ENCODE peak calls at places on chromosomes 7 and 10, in seven cellular contexts. C, B, Z, L, T, P and S are unnamed samples.

GRCh38 chr7:30559566-30559965 is 35.1 kb upstream of the GARS1 start:
- DNase-seq in C (peak; percentile 42), B (no peak), Z (no peak), L (no peak), T (no peak), P (peak; percentile 9), S (peak; percentile 33)

GRCh38 chr10:121975295-121976086 is 474 bp upstream of the NSMCE4A start:
- DNase-seq in C (no peak), B (no peak), Z (no peak), L (no peak), T (no peak), P (no peak), S (no peak)

GRCh38 chr10:27285093-27285492 is 44.5 kb upstream of the ACBD5 start:
- DNase-seq in C (peak; percentile 10), B (peak; percentile 24), Z (no peak), L (no peak), T (no peak), P (no peak), S (peak; percentile 20)

GRCh38 chr7:68699090-68699711 is 899.1 kb upstream of the AUTS2 start:
- DNase-seq in C (peak; percentile 74), B (no peak), Z (no peak), L (peak; percentile 83), T (no peak), P (peak; percentile 97), S (no peak)

GRCh38 chr7:151920533-151920932 is 35.7 kb upstream of the GALNTL5 start:
- DNase-seq in C (no peak), B (no peak), Z (no peak), L (no peak), T (no peak), P (no peak), S (no peak)

GRCh38 chr7:123535517-123535916 is 1.1 kb upstream of the IQUB start:
- DNase-seq in C (no peak), B (no peak), Z (no peak), L (no peak), T (no peak), P (no peak), S (no peak)

GRCh38 chr10:100148353-100149211 is 37.2 kb downstream of the ERLIN1 start:
- DNase-seq in C (peak; percentile 3), B (peak; percentile 53), Z (peak; percentile 39), L (no peak), T (no peak), P (peak; percentile 53), S (peak; percentile 96)

GRCh38 chr7:44259547-44260457 is 59.0 kb downstream of the YKT6 start:
- DNase-seq in C (peak; percentile 99), B (no peak), Z (no peak), L (peak; percentile 77), T (peak; percentile 15), P (peak; percentile 96), S (peak; percentile 94)

GRCh38 chr7:24233386-24233785 is 50.6 kb upstream of the NPY start:
- DNase-seq in C (no peak), B (no peak), Z (no peak), L (no peak), T (no peak), P (no peak), S (no peak)

GRCh38 chr10:116771101-116771705 is 28.8 kb upstream of the HSPA12A start:
- DNase-seq in C (peak; percentile 93), B (no peak), Z (no peak), L (peak; percentile 76), T (peak; percentile 32), P (peak; percentile 81), S (peak; percentile 98)

GRCh38 chr7:16420329-16420648 is 1.0 kb downstream of the CRPPA start:
- DNase-seq in C (no peak), B (no peak), Z (no peak), L (no peak), T (no peak), P (no peak), S (no peak)

GRCh38 chr10:1208376-1209311 is 152.5 kb downstream of the WDR37 start:
- DNase-seq in C (no peak), B (no peak), Z (no peak), L (no peak), T (no peak), P (no peak), S (no peak)

GRCh38 chr7:99324966-99325596 is 617 bp upstream of the ARPC1A start:
- DNase-seq in C (no peak), B (peak; percentile 17), Z (no peak), L (no peak), T (no peak), P (no peak), S (no peak)

GRCh38 chr7:39683216-39683845 is 60.0 kb downstream of the RALA start:
- DNase-seq in C (peak; percentile 75), B (no peak), Z (no peak), L (no peak), T (no peak), P (peak; percentile 72), S (no peak)

GRCh38 chr10:129319934-129320333 is 147.1 kb upstream of the MGMT start:
- DNase-seq in C (peak; percentile 20), B (no peak), Z (no peak), L (no peak), T (no peak), P (no peak), S (peak; percentile 20)

GRCh38 chr7:96982586-96982985 is 22.8 kb upstream of the DLX6 start:
- DNase-seq in C (no peak), B (no peak), Z (no peak), L (no peak), T (no peak), P (no peak), S (no peak)

GRCh38 chr7:2966466-2967078 is 77.1 kb downstream of the CARD11 start:
- DNase-seq in C (no peak), B (no peak), Z (no peak), L (no peak), T (no peak), P (no peak), S (no peak)

GRCh38 chr10:22381262-22381661 is 36.0 kb downstream of the SPAG6 start:
- DNase-seq in C (no peak), B (no peak), Z (no peak), L (no peak), T (no peak), P (no peak), S (no peak)

GRCh38 chr10:127145173-127145572 is 51.2 kb downstream of the INSYN2A start:
- DNase-seq in C (no peak), B (peak; percentile 37), Z (no peak), L (peak; percentile 47), T (no peak), P (peak; percentile 70), S (peak; percentile 39)

GRCh38 chr7:80380957-80381356 is 130.9 kb downstream of the GNAT3 start:
- DNase-seq in C (no peak), B (no peak), Z (no peak), L (no peak), T (no peak), P (no peak), S (no peak)

GRCh38 chr10:79127151-79127961 is 58.6 kb downstream of the ZMIZ1 start:
- DNase-seq in C (peak; percentile 93), B (peak; percentile 84), Z (peak; percentile 47), L (no peak), T (peak; percentile 61), P (peak; percentile 85), S (peak; percentile 97)

GRCh38 chr10:17428616-17429097 is 25.7 kb downstream of the ST8SIA6 start:
- DNase-seq in C (no peak), B (no peak), Z (no peak), L (no peak), T (peak; percentile 15), P (no peak), S (no peak)

GRCh38 chr10:4653160-4653559 is 172.8 kb upstream of the AKR1E2 start:
- DNase-seq in C (no peak), B (peak; percentile 90), Z (no peak), L (no peak), T (no peak), P (no peak), S (no peak)

GRCh38 chr10:4650109-4650508 is 175.9 kb upstream of the AKR1E2 start:
- DNase-seq in C (peak; percentile 45), B (no peak), Z (no peak), L (no peak), T (no peak), P (peak; percentile 57), S (no peak)

GRCh38 chr10:4650572-4650971 is 175.4 kb upstream of the AKR1E2 start:
- DNase-seq in C (peak; percentile 25), B (no peak), Z (no peak), L (no peak), T (no peak), P (no peak), S (no peak)

GRCh38 chr10:4652111-4653010 is 173.6 kb upstream of the AKR1E2 start:
- DNase-seq in C (no peak), B (no peak), Z (no peak), L (no peak), T (no peak), P (no peak), S (no peak)

GRCh38 chr10:4651404-4652037 is 174.5 kb upstream of the AKR1E2 start:
- DNase-seq in C (no peak), B (no peak), Z (no peak), L (no peak), T (no peak), P (peak; percentile 37), S (peak; percentile 44)
- TF ChIP-seq CTCF in C (no peak), B (no peak), Z (no peak), L (no peak), T (no peak), P (no peak), S (no peak)

GRCh38 chr7:36207451-36208291 is 54.6 kb downstream of the EEPD1 start:
- DNase-seq in C (peak; percentile 51), B (no peak), Z (peak; percentile 47), L (peak; percentile 81), T (peak; percentile 54), P (peak; percentile 94), S (peak; percentile 53)
- TF ChIP-seq CTCF in C (peak; percentile 22), B (no peak), Z (peak; percentile 18), L (no peak), T (no peak), P (no peak), S (no peak)

GRCh38 chr10:70568781-70569495 is 33.6 kb downstream of the PRF1 start:
- DNase-seq in C (no peak), B (no peak), Z (no peak), L (no peak), T (no peak), P (no peak), S (no peak)
- TF ChIP-seq CTCF in C (no peak), B (no peak), Z (no peak), L (no peak), T (no peak), P (no peak), S (no peak)

GRCh38 chr10:20765066-20765465 is 132.0 kb downstream of the NEBL start:
- DNase-seq in C (no peak), B (no peak), Z (no peak), L (no peak), T (no peak), P (peak; percentile 10), S (no peak)

GRCh38 chr10:20767028-20767427 is 130.1 kb downstream of the NEBL start:
- DNase-seq in C (peak; percentile 17), B (peak; percentile 21), Z (no peak), L (no peak), T (no peak), P (peak; percentile 78), S (peak; percentile 42)

GRCh38 chr10:20771053-20771452 is 126.1 kb downstream of the NEBL start:
- DNase-seq in C (no peak), B (no peak), Z (no peak), L (no peak), T (no peak), P (no peak), S (no peak)

DNA sequence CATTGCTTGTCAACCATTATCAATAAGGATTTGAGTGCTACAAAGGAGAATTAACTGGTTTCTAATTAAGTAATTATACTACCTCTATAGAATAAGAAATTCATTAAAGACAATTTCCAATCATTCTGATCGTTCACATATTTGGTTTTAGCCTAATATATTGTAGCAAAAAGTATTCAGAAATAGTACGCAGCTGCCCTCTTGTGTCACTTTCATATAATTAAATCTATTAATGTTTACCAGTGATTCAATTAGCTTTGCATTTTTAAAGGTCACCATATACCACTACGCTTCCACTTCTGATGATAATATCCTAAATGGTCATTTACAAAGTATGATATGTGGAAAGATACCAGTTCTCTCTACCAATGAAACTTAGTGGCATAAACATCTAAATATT is 128.3 kb downstream of the NEBL start:
- DNase-seq in C (peak; percentile 43), B (peak; percentile 67), Z (no peak), L (no peak), T (no peak), P (peak; percentile 19), S (peak; percentile 42)
- TF ChIP-seq CTCF in C (peak; percentile 21), B (peak; percentile 59), Z (peak; percentile 38), L (no peak), T (peak; percentile 30), P (no peak), S (peak; percentile 58)